ENCODE peak calls at places on chromosomes 4 and X, in five cellular contexts. T, U, J, N and Z are unnamed samples.

GRCh38 chr4:127364397-127364796 is 268.4 kb upstream of the INTU start:
- DNase-seq in T (no peak), U (no peak), J (no peak), N (no peak), Z (no peak)

GRCh38 chr4:36348403-36348938 is 67.1 kb downstream of the DTHD1 start:
- DNase-seq in T (no peak), U (no peak), J (no peak), N (no peak), Z (no peak)

GRCh38 chrX:46979340-46979739 is 67.1 kb downstream of the JADE3 start:
- DNase-seq in T (no peak), U (no peak), J (peak; percentile 82), N (no peak), Z (peak; percentile 45)

GRCh38 chr4:185590982-185591381 is 55.7 kb upstream of the PDLIM3 start:
- DNase-seq in T (no peak), U (no peak), J (no peak), N (no peak), Z (no peak)

GRCh38 chr4:145847764-145848163 is 90.9 kb downstream of the ZNF827 start:
- DNase-seq in T (no peak), U (no peak), J (no peak), N (no peak), Z (no peak)

GRCh38 chr4:120977435-120977997 is 55.0 kb upstream of the PRDM5 start:
- DNase-seq in T (peak; percentile 44), U (no peak), J (peak; percentile 70), N (peak; percentile 86), Z (peak; percentile 57)

GRCh38 chr4:127783026-127783769 is 1.1 kb downstream of the HSPA4L start:
- DNase-seq in T (peak; percentile 64), U (peak; percentile 17), J (peak; percentile 65), N (peak; percentile 53), Z (peak; percentile 37)

GRCh38 chr4:138696771-138697170 is 318.8 kb upstream of the NOCT start:
- DNase-seq in T (no peak), U (no peak), J (peak; percentile 71), N (peak; percentile 34), Z (peak; percentile 18)

GRCh38 chr4:101345596-101346311 is 1.6 kb downstream of the PPP3CA start:
- DNase-seq in T (peak; percentile 42), U (peak; percentile 56), J (peak; percentile 39), N (peak; percentile 81), Z (peak; percentile 70)

GRCh38 chrX:12370444-12371089 is 232.3 kb downstream of the FRMPD4 start:
- DNase-seq in T (no peak), U (no peak), J (peak; percentile 94), N (peak; percentile 0), Z (peak; percentile 43)

GRCh38 chrX:41922694-41923171 is 621 bp downstream of the CASK start:
- DNase-seq in T (peak; percentile 42), U (no peak), J (no peak), N (peak; percentile 30), Z (peak; percentile 33)

GRCh38 chr4:153346563-153346962 is 2.1 kb downstream of the MND1 start:
- DNase-seq in T (no peak), U (peak; percentile 6), J (peak; percentile 10), N (peak; percentile 42), Z (no peak)

GRCh38 chr4:151324449-151325319 is 721 bp downstream of the SH3D19 start:
- DNase-seq in T (peak; percentile 79), U (peak; percentile 77), J (peak; percentile 47), N (peak; percentile 93), Z (peak; percentile 87)

GRCh38 chr4:121177238-121178137 is 13.4 kb upstream of the TNIP3 start:
- DNase-seq in T (no peak), U (no peak), J (no peak), N (peak; percentile 79), Z (no peak)

GRCh38 chr4:53478671-53479456 is 101.4 kb downstream of the FIP1L1 start:
- DNase-seq in T (no peak), U (no peak), J (peak; percentile 94), N (no peak), Z (peak; percentile 60)
- H2AK5ac ChIP-seq in T (no peak overlapping the region), U (no peak overlapping the region), J (peak overlapping the region; percentile 97), N (no peak overlapping the region), Z (no peak overlapping the region)

DNA sequence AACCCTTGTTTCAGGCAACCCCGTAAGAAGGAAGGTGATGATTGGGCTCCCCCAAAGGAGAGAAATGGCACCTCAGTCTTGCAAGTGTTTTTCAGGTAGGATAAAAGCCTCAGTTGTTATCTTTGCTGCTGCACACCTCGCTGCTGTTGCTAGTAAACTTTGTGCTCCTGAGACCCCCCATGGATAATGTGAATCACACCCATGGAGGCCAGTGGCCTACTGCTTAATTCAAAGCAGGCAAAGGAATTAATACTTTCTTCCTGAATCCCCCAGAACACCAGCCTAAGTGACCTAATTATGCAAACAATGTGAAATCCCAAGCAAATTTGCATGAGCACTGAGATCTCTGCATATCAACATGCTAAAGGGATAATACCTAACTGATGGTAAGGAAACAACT is 337.5 kb downstream of the GRIA2 start:
- DNase-seq in T (no peak), U (no peak), J (no peak), N (peak; percentile 73), Z (no peak)
- H3K23ac ChIP-seq in T (no peak overlapping the region), U (no peak overlapping the region), J (no peak overlapping the region), N (no peak overlapping the region), Z (no peak overlapping the region)

DNA sequence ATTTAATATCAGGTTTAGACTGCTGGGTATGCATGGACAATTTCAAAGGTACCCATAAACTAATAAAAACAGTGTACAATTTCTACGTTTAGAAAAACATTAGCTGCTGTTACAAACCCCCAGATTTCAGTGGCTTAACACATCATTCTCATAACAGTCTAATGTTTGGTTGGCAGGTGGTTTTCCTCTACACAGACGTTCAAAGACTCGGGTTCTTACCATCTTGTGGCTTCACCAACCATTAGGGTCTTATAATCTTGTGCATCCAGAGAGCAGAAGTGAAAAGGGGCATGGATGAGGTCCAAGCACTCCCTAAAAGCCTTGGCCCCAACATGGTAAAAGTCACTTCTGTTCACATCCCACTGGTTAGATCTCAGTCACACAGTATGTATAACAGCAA is 71.6 kb downstream of the SH3RF1 start:
- DNase-seq in T (no peak), U (no peak), J (no peak), N (no peak), Z (no peak)
- H2AK5ac ChIP-seq in T (no peak overlapping the region), U (no peak overlapping the region), J (no peak overlapping the region), N (no peak overlapping the region), Z (no peak overlapping the region)

DNA sequence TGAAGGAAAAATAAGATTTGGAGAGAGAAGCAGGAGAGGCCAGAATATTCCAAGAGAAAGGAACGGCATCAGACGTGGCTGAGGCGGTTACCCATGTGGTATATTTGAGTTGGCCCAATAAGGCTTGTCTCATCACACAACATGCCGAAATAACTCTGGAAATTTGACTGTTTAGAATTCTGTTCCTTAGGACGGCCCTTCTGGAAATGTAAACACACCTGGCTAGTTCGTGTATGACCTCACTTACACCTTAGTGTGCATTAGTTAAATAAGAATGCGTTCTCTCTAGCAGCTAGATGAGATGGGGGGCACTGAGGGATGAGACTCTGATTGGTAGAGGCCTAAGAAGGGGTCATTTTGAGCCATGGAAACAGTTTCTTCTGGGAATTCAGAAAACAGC is 33.2 kb upstream of the PLAC1 start:
- DNase-seq in T (no peak), U (no peak), J (no peak), N (no peak), Z (no peak)
- H3K23ac ChIP-seq in T (no peak overlapping the region), U (no peak overlapping the region), J (no peak overlapping the region), N (no peak overlapping the region), Z (no peak overlapping the region)

DNA sequence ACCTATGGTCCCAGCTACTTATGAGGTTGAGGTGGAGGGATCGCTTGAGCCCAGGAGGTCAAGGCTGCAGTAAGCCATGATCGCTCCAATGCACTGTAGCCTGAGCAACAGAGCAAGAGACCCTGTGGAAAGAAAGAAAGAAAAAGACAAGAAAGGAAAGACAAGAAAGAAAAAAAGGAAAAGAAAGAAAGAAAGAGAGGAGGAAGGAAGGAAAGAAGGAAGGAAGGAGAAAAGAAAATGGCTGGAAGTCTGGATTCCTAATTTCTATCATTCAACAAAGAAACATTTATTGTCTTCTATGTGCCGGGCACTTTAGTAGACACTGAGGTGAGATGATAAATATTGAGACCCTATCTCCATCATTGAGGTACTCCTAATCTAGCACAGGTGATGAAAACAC is 26.8 kb upstream of the BCORL1 start:
- DNase-seq in T (no peak), U (no peak), J (no peak), N (no peak), Z (no peak)
- H2AK5ac ChIP-seq in T (no peak overlapping the region), U (no peak overlapping the region), J (no peak overlapping the region), N (no peak overlapping the region), Z (no peak overlapping the region)

DNA sequence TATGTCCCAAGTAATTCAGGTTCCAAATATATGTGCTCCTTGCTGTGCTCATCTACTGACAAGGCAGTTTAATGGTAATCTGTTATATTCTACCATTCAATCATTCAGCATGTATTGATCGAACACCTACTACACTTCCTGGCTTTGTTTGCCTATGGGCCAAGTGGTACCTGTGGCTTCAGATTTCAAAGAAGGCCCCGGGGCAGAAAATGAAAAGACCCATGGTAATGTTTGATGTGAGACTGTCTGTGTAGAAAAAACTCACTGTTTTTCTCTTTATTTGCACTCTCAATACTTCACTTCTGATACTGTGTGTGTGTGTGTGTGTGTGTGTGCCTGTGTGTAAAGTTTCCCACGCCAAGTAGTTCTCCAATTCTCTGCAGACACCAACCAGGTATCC is 61.0 kb upstream of the FRAS1 start:
- DNase-seq in T (no peak), U (no peak), J (no peak), N (no peak), Z (no peak)
- H3K23ac ChIP-seq in T (no peak overlapping the region), U (no peak overlapping the region), J (no peak overlapping the region), N (no peak overlapping the region), Z (no peak overlapping the region)

GRCh38 chr4:84563002-84563401 is 19.9 kb upstream of the CDS1 start:
- DNase-seq in T (no peak), U (no peak), J (no peak), N (no peak), Z (no peak)

GRCh38 chr4:84565951-84566350 is 17.0 kb upstream of the CDS1 start:
- DNase-seq in T (peak; percentile 91), U (no peak), J (no peak), N (no peak), Z (no peak)

GRCh38 chr4:84569009-84569408 is 13.9 kb upstream of the CDS1 start:
- DNase-seq in T (no peak), U (no peak), J (no peak), N (no peak), Z (no peak)

GRCh38 chr4:84573335-84573734 is 9.6 kb upstream of the CDS1 start:
- DNase-seq in T (no peak), U (no peak), J (no peak), N (no peak), Z (no peak)

DNA sequence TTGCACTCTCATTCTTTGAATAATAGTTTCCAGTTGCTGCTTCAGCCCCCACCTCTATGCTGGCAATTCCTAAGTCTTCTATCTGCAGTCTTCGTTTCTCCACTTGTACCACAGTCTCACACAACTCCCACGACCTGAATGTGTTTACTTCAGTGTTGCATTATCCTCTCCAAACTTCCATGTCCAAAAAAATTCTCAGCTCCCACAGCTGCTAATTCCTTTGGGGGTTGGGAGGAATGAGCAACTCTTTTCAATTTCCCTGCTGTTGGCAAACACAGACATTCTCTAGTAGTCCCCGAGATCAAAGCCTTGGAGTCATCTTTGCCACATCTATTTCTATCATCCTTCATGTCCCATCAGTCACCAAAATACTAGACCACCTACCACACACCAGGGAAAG is 14.4 kb upstream of the CDS1 start:
- DNase-seq in T (no peak), U (no peak), J (no peak), N (no peak), Z (no peak)
- H2AK5ac ChIP-seq in T (no peak overlapping the region), U (no peak overlapping the region), J (no peak overlapping the region), N (no peak overlapping the region), Z (no peak overlapping the region)

DNA sequence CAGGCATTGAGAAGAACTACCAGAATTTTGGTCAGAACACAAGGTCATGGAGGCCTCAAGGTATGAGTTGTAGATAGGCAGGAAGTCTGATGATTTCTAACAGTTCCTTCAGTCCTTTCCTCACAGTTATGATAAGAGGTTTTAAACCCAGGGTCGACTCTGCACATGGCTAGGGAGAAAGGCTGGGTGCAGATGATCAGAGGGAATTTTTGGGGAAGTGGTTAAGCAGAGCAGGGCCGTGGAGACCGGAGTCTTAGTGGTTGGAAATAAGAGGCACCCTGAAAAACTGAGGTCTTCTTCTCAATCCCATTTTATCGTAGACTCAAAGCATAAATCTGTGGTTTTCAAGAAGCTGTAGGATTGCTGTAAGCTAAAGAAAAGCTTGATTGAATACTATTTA is 118.5 kb upstream of the ANK2 start:
- DNase-seq in T (no peak), U (no peak), J (no peak), N (no peak), Z (no peak)
- H3K23ac ChIP-seq in T (no peak overlapping the region), U (no peak overlapping the region), J (no peak overlapping the region), N (no peak overlapping the region), Z (no peak overlapping the region)